ENCODE peak calls at places on chromosomes 12 and 14, in ten cellular contexts. One of them, this sample, is unnamed.

GRCh38 chr12:106113446-106114083 is 25.2 kb downstream of the NUAK1 start:
- DNase-seq in NCI-H345: no peak
- DNase-seq in H7: no peak
- DNase-seq in HT1080: no peak
- DNase-seq in aorta: no peak
- DNase-seq in anterior cingulate cortex: no peak
- DNase-seq in PC-3: no peak
- DNase-seq in RPMI7951: no peak
- DNase-seq in NCI-H1417 treated with DMSO at 0.1 percent for 48 hours: no peak
- DNase-seq in NCI-H1436: no peak
- DNase-seq in this sample: no peak

GRCh38 chr14:53516261-53516774 is 363.2 kb upstream of the DDHD1 start:
- DNase-seq in NCI-H1436: no peak
- DNase-seq in PC-3: no peak
- DNase-seq in aorta: no peak
- DNase-seq in anterior cingulate cortex: no peak
- DNase-seq in NCI-H1417 treated with DMSO at 0.1 percent for 48 hours: no peak
- DNase-seq in HT1080: peak
- DNase-seq in NCI-H345: no peak
- DNase-seq in RPMI7951: no peak
- DNase-seq in H7: no peak
- DNase-seq in this sample: no peak

GRCh38 chr14:30005114-30005698 is 77.6 kb upstream of the PRKD1 start:
- DNase-seq in RPMI7951: peak
- DNase-seq in anterior cingulate cortex: no peak
- DNase-seq in NCI-H1417 treated with DMSO at 0.1 percent for 48 hours: peak
- DNase-seq in HT1080: peak
- DNase-seq in H7: peak
- DNase-seq in PC-3: peak
- DNase-seq in NCI-H1436: peak
- DNase-seq in aorta: no peak
- DNase-seq in NCI-H345: peak
- DNase-seq in this sample: no peak

GRCh38 chr12:6430990-6431353 is 13.8 kb upstream of the CD27 start:
- DNase-seq in NCI-H345: no peak
- DNase-seq in anterior cingulate cortex: no peak
- DNase-seq in aorta: no peak
- DNase-seq in HT1080: no peak
- DNase-seq in PC-3: no peak
- DNase-seq in NCI-H1436: no peak
- DNase-seq in NCI-H1417 treated with DMSO at 0.1 percent for 48 hours: no peak
- DNase-seq in H7: no peak
- DNase-seq in RPMI7951: no peak
- DNase-seq in this sample: no peak

GRCh38 chr12:34398706-34399630 is 376.7 kb downstream of the ALG10 start:
- DNase-seq in NCI-H1436: no peak
- DNase-seq in NCI-H345: no peak
- DNase-seq in RPMI7951: no peak
- DNase-seq in H7: peak
- DNase-seq in PC-3: no peak
- DNase-seq in HT1080: no peak
- DNase-seq in aorta: peak
- DNase-seq in NCI-H1417 treated with DMSO at 0.1 percent for 48 hours: no peak
- DNase-seq in anterior cingulate cortex: no peak
- DNase-seq in this sample: peak

GRCh38 chr12:123076604-123077297 is 74.1 kb downstream of the PITPNM2 start:
- DNase-seq in anterior cingulate cortex: no peak
- DNase-seq in PC-3: peak
- DNase-seq in H7: no peak
- DNase-seq in RPMI7951: no peak
- DNase-seq in NCI-H345: no peak
- DNase-seq in HT1080: peak
- DNase-seq in aorta: no peak
- DNase-seq in NCI-H1436: no peak
- DNase-seq in NCI-H1417 treated with DMSO at 0.1 percent for 48 hours: no peak
- DNase-seq in this sample: no peak

GRCh38 chr14:92039073-92039719 is 663 bp downstream of the TRIP11 start:
- DNase-seq in RPMI7951: peak
- DNase-seq in aorta: peak
- DNase-seq in NCI-H345: peak
- DNase-seq in HT1080: peak
- DNase-seq in PC-3: peak
- DNase-seq in NCI-H1417 treated with DMSO at 0.1 percent for 48 hours: no peak
- DNase-seq in H7: peak
- DNase-seq in anterior cingulate cortex: peak
- DNase-seq in NCI-H1436: no peak
- DNase-seq in this sample: peak

GRCh38 chr12:119096429-119097202 is 82.1 kb upstream of the HSPB8 start:
- DNase-seq in anterior cingulate cortex: peak
- DNase-seq in H7: peak
- DNase-seq in PC-3: no peak
- DNase-seq in HT1080: no peak
- DNase-seq in NCI-H345: no peak
- DNase-seq in NCI-H1436: no peak
- DNase-seq in aorta: no peak
- DNase-seq in RPMI7951: no peak
- DNase-seq in NCI-H1417 treated with DMSO at 0.1 percent for 48 hours: no peak
- DNase-seq in this sample: no peak

GRCh38 chr14:92690171-92691011 is 58.0 kb downstream of the LGMN start:
- DNase-seq in HT1080: peak
- DNase-seq in PC-3: peak
- DNase-seq in anterior cingulate cortex: no peak
- DNase-seq in NCI-H1436: peak
- DNase-seq in NCI-H1417 treated with DMSO at 0.1 percent for 48 hours: no peak
- DNase-seq in NCI-H345: peak
- DNase-seq in RPMI7951: peak
- DNase-seq in aorta: peak
- DNase-seq in H7: no peak
- DNase-seq in this sample: peak